ENCODE peak calls at places on chromosomes 13 and 19, in five cellular contexts. R, T, J, F and U are unnamed samples.

GRCh38 chr13:77299587-77299986 is 27.3 kb downstream of the MYCBP2 start:
- DNase-seq in J (no peak), R (no peak), F (no peak), T (no peak), U (no peak)

GRCh38 chr13:106493569-106493968 is 41.9 kb downstream of the EFNB2 start:
- DNase-seq in T (peak; percentile 60), F (no peak), R (no peak), J (no peak), U (no peak)

GRCh38 chr13:83895994-83896580 is 13.8 kb upstream of the SLITRK1 start:
- DNase-seq in R (no peak), F (no peak), T (no peak), J (no peak), U (no peak)

GRCh38 chr13:25281937-25282332 is 5.4 kb downstream of the MTMR6 start:
- DNase-seq in F (no peak), T (no peak), J (no peak), R (no peak), U (no peak)

GRCh38 chr13:107866007-107866665 is 349.2 kb downstream of the LIG4 start:
- DNase-seq in J (no peak), R (peak; percentile 51), F (no peak), T (no peak), U (no peak)

GRCh38 chr19:2027361-2027760 is 11.8 kb upstream of the BTBD2 start:
- DNase-seq in T (no peak), F (no peak), J (no peak), R (peak; percentile 89), U (no peak)

GRCh38 chr13:50208826-50209335 is 193.6 kb downstream of the KCNRG start:
- DNase-seq in J (no peak), T (peak; percentile 75), F (peak; percentile 48), R (peak; percentile 92), U (no peak)

GRCh38 chr13:108155185-108156106 is 59.9 kb downstream of the LIG4 start:
- DNase-seq in T (peak; percentile 57), R (peak; percentile 64), F (peak; percentile 37), J (no peak), U (peak; percentile 24)

GRCh38 chr13:38628554-38628953 is 58.3 kb upstream of the FREM2 start:
- DNase-seq in J (no peak), T (no peak), R (no peak), F (no peak), U (no peak)

GRCh38 chr19:6092329-6093286 is 17.7 kb downstream of the RFX2 start:
- DNase-seq in F (peak; percentile 84), T (peak; percentile 93), R (peak; percentile 77), J (no peak), U (peak; percentile 78)

GRCh38 chr19:3544054-3544376 is 5.0 kb downstream of the TEKTIP1 start:
- DNase-seq in J (no peak), T (peak; percentile 35), R (no peak), F (no peak), U (no peak)

GRCh38 chr19:41426952-41427646 is at the start of gene B3GNT8:
- DNase-seq in R (peak; percentile 81), J (peak; percentile 30), T (peak; percentile 92), F (peak; percentile 90), U (peak; percentile 79)

DNA sequence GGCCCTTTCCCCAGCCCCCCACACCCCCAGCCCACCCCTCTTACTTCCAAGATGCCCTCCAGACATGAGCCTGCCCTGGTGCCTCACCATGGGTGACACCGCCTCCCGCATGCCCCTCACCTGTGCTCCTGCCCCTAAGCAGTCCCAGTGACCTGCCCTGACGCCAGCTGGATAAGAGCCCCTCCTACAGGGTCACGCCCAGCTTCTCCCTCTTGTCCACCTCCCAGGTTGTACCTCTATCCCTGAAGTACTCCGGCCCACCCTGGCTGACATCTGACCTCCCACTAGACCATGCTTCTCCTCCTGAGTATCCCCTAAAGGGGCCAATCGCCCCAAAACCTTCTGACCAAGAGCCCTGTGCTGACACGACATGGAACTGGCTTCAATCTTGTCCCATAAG is 51.3 kb downstream of the COLGALT1 start:
- DNase-seq in J (no peak), T (no peak), F (no peak), R (no peak), U (no peak)
- H3K4me3 ChIP-seq in J (peak overlapping the region; percentile 63), T (peak overlapping the region; percentile 52), F (peak overlapping the region; percentile 63), R (peak overlapping the region; percentile 39), U (no peak overlapping the region)

GRCh38 chr13:59546178-59546577 is 617.5 kb downstream of the DIAPH3 start:
- DNase-seq in J (no peak), F (no peak), R (no peak), T (no peak), U (no peak)
- TF ChIP-seq CTCF in J (no peak), F (no peak), R (no peak), T (no peak), U (no peak)

GRCh38 chr19:29941828-29942403 is at the start of gene URI1:
- DNase-seq in J (peak; percentile 39), T (peak; percentile 93), F (peak; percentile 92), R (peak; percentile 90), U (peak; percentile 86)
- H3K27ac ChIP-seq in J (peak within 1 kb of the TSS; percentile 87), T (peak within 1 kb of the TSS; percentile 81), F (peak within 1 kb of the TSS; percentile 80), R (peak within 1 kb of the TSS; percentile 90), U (peak within 1 kb of the TSS; percentile 76)

GRCh38 chr13:48072304-48072703 is 22.6 kb downstream of the MED4 start:
- DNase-seq in T (no peak), R (no peak), J (no peak), F (no peak), U (no peak)
- H3K4me3 ChIP-seq in T (no peak overlapping the region), R (no peak overlapping the region), J (no peak overlapping the region), F (no peak overlapping the region), U (no peak overlapping the region)

GRCh38 chr19:38543286-38543806 is 74.4 kb downstream of the MAP4K1 start:
- DNase-seq in F (no peak), T (peak; percentile 32), J (no peak), R (no peak), U (no peak)

GRCh38 chr19:38545596-38545995 is 72.2 kb downstream of the MAP4K1 start:
- DNase-seq in R (peak; percentile 26), F (no peak), J (no peak), T (peak; percentile 22), U (no peak)

GRCh38 chr19:38544569-38545315 is 73.0 kb downstream of the MAP4K1 start:
- DNase-seq in T (peak; percentile 12), F (no peak), J (no peak), R (peak; percentile 10), U (no peak)

GRCh38 chr19:38542040-38542439 is 75.7 kb downstream of the MAP4K1 start:
- DNase-seq in F (no peak), R (no peak), T (no peak), J (no peak), U (no peak)

GRCh38 chr19:38543807-38544568 is 73.8 kb downstream of the MAP4K1 start:
- DNase-seq in T (peak; percentile 76), F (peak; percentile 32), R (peak; percentile 84), J (no peak), U (peak; percentile 45)
- TF ChIP-seq CTCF in T (peak; percentile 66), F (peak; percentile 65), R (no peak), J (no peak), U (peak; percentile 27)

DNA sequence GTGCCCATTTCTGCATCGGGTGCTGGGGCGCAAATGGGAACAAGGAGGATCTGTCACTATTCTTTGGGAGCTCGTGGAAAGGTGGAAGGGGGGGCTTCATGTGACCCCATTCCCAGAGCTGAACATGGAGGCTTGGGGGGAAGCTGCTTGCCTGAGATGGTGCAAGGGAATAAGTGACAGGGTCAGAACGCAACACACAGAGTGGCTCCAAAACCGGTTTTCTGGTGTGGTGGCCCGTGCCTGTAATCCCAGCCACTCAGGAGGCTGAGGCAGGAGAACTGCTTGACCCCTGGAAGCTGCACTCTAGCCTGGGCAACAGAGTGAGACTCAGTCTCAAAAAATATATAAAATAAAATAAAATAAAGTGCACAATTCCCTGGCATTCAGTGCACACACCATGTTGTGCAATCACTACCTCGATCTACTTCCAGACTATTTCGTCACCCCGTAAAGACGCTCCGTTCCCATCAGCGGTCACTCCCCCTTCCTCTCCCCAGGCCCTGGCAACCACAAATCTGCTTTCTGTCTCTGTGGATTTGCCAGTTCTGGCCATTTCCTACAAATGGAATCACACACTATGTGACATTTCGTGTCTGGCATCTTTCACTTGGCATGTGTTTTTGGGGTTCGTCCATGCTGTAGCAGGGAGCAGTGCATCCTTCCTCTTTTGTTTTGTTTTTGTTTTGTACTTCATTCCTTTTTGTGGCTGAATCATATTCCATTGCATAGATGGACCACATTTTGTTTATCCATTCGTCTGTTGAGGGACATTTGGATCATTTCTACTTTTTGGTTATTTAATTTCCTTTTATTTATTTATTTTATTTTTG is 18.3 kb upstream of the COMP start:
- DNase-seq in R (peak; percentile 94), J (no peak), T (no peak), F (peak; percentile 56), U (peak; percentile 90)
- H3K27ac ChIP-seq in R (no peak overlapping the region), J (peak overlapping the region; percentile 47), T (peak overlapping the region; percentile 2), F (peak overlapping the region; percentile 58), U (peak overlapping the region; percentile 70)

GRCh38 chr19:46603752-46604241 is 2.7 kb downstream of the CALM3 start:
- DNase-seq in T (peak; percentile 32), F (no peak), J (no peak), R (no peak), U (no peak)
- H3K4me3 ChIP-seq in T (no peak overlapping the region), F (peak overlapping the region; percentile 100), J (no peak overlapping the region), R (peak overlapping the region; percentile 64), U (no peak overlapping the region)

GRCh38 chr13:110702089-110702488 is 3.8 kb downstream of the CARS2 start:
- DNase-seq in J (no peak), R (no peak), F (no peak), T (no peak), U (no peak)

GRCh38 chr13:110705356-110705825 is 525 bp downstream of the CARS2 start:
- DNase-seq in R (no peak), J (no peak), F (no peak), T (no peak), U (no peak)

GRCh38 chr13:110706570-110707378 is 858 bp upstream of the CARS2 start:
- DNase-seq in J (no peak), T (no peak), F (no peak), R (no peak), U (no peak)

GRCh38 chr13:110702591-110703526 is 3.1 kb downstream of the CARS2 start:
- DNase-seq in F (no peak), T (no peak), J (no peak), R (peak; percentile 18), U (no peak)

GRCh38 chr13:110705826-110706569 is at the start of gene CARS2:
- DNase-seq in R (peak; percentile 99), J (peak; percentile 76), F (peak; percentile 97), T (peak; percentile 98), U (peak; percentile 97)
- TF ChIP-seq CTCF in R (no peak), J (no peak), F (peak; percentile 38), T (peak; percentile 9), U (no peak)